ENCODE peak calls at places on chromosomes 7 and 10, in four cellular contexts. I is upper lobe of right lung, W is AG20443, U is nephron progenitor cell. G is an unnamed sample.

GRCh38 chr10:75110006-75110632 is 1.3 kb upstream of the SAMD8 start:
- DNase-seq in I (no peak), W (no peak), U (no peak), G (no peak)

GRCh38 chr10:28631896-28632596 is 45.3 kb upstream of the BAMBI start:
- DNase-seq in I (no peak), W (no peak), U (no peak), G (no peak)

GRCh38 chr10:120571256-120571655 is 114.2 kb downstream of the PLPP4 start:
- DNase-seq in I (no peak), W (no peak), U (no peak), G (no peak)

GRCh38 chr7:107931740-107932515 is 40.9 kb downstream of the DLD start:
- DNase-seq in I (no peak), W (no peak), U (no peak), G (no peak)

GRCh38 chr10:117226813-117227451 is 14.0 kb upstream of the SLC18A2 start:
- DNase-seq in I (no peak), W (peak), U (no peak), G (peak)

GRCh38 chr7:116403265-116403664 is 96.3 kb upstream of the CAV2 start:
- DNase-seq in I (no peak), W (peak), U (no peak), G (no peak)

GRCh38 chr10:88017781-88018180 is 154.4 kb downstream of the PTEN start:
- DNase-seq in I (no peak), W (peak), U (no peak), G (no peak)

GRCh38 chr7:113698556-113699220 is 220.1 kb downstream of the PPP1R3A start:
- DNase-seq in I (no peak), W (peak), U (peak), G (no peak)

GRCh38 chr7:80488851-80489370 is 23.0 kb downstream of the GNAT3 start:
- DNase-seq in I (no peak), W (no peak), U (no peak), G (no peak)

GRCh38 chr10:106582291-106582690 is 582.2 kb downstream of the SORCS1 start:
- DNase-seq in I (no peak), W (no peak), U (no peak), G (no peak)

GRCh38 chr10:22606164-22606614 is 108.2 kb downstream of the PIP4K2A start:
- DNase-seq in I (no peak), W (no peak), U (no peak), G (no peak)

GRCh38 chr10:110497438-110498086 is at the start of gene DUSP5:
- DNase-seq in I (peak), W (peak), U (peak), G (peak)

GRCh38 chr7:103068429-103069403 is 5.9 kb downstream of the FBXL13 start:
- DNase-seq in I (no peak), W (no peak), U (no peak), G (no peak)

G was measured in WERI-Rb-1.